ENCODE peak calls at places on chromosomes 1 and 21, in ten cellular contexts. I, J, U, W, B, T, N, A, H and F are unnamed samples.

GRCh38 chr1:223189525-223189902 is 46.5 kb upstream of the TLR5 start:
- DNase-seq in I (no peak), J (no peak), U (peak; percentile 55), W (no peak), B (no peak), T (no peak), N (no peak), A (no peak), H (no peak), F (no peak)

GRCh38 chr1:59355361-59355760 is 58.5 kb downstream of the FGGY start:
- DNase-seq in I (no peak), J (no peak), U (no peak), W (no peak), B (no peak), T (no peak), N (no peak), A (no peak), H (no peak), F (peak; percentile 10)

GRCh38 chr21:41783476-41784150 is 16.8 kb upstream of the RIPK4 start:
- DNase-seq in I (no peak), J (no peak), U (no peak), W (peak; percentile 81), B (no peak), T (peak; percentile 88), N (no peak), A (peak; percentile 72), H (no peak), F (no peak)

GRCh38 chr1:29786791-29787732 is 550.7 kb downstream of the PTPRU start:
- DNase-seq in I (no peak), J (no peak), U (no peak), W (no peak), B (no peak), T (peak; percentile 10), N (no peak), A (no peak), H (no peak), F (no peak)

GRCh38 chr1:163821679-163822078 is 499.9 kb downstream of the NUF2 start:
- DNase-seq in I (no peak), J (no peak), U (no peak), W (no peak), B (no peak), T (no peak), N (no peak), A (no peak), H (no peak), F (no peak)

GRCh38 chr21:42027085-42027803 is 17.1 kb upstream of the ZBTB21 start:
- DNase-seq in I (no peak), J (no peak), U (no peak), W (no peak), B (no peak), T (no peak), N (no peak), A (no peak), H (no peak), F (no peak)

GRCh38 chr1:163985700-163986099 is 573.3 kb upstream of the PBX1 start:
- DNase-seq in I (no peak), J (no peak), U (no peak), W (no peak), B (no peak), T (no peak), N (no peak), A (no peak), H (no peak), F (no peak)

GRCh38 chr1:234879157-234880080 is 249.2 kb downstream of the TOMM20 start:
- DNase-seq in I (no peak), J (no peak), U (no peak), W (no peak), B (peak; percentile 71), T (no peak), N (no peak), A (no peak), H (no peak), F (peak; percentile 79)

GRCh38 chr1:43708006-43708412 is 673 bp downstream of the ST3GAL3 start:
- DNase-seq in I (no peak), J (no peak), U (no peak), W (peak; percentile 47), B (no peak), T (no peak), N (no peak), A (peak; percentile 76), H (no peak), F (no peak)

GRCh38 chr1:83860506-83861221 is 138.3 kb downstream of the TTLL7 start:
- DNase-seq in I (peak; percentile 88), J (no peak), U (peak; percentile 91), W (peak; percentile 65), B (peak; percentile 38), T (peak; percentile 91), N (peak; percentile 2), A (no peak), H (peak; percentile 89), F (peak; percentile 69)

GRCh38 chr1:21680381-21680780 is 11.2 kb upstream of the RAP1GAP start:
- DNase-seq in I (no peak), J (no peak), U (no peak), W (no peak), B (no peak), T (no peak), N (no peak), A (no peak), H (no peak), F (no peak)

GRCh38 chr1:165903672-165904071 is 76.3 kb downstream of the UCK2 start:
- DNase-seq in I (no peak), J (no peak), U (no peak), W (peak; percentile 82), B (no peak), T (peak; percentile 61), N (no peak), A (peak; percentile 19), H (no peak), F (peak; percentile 68)

GRCh38 chr21:46049890-46050650 is 47.8 kb upstream of the COL6A2 start:
- DNase-seq in I (no peak), J (no peak), U (peak; percentile 73), W (no peak), B (no peak), T (no peak), N (no peak), A (no peak), H (peak; percentile 30), F (no peak)

GRCh38 chr21:35249636-35250035 is 200.5 kb upstream of the RUNX1 start:
- DNase-seq in I (no peak), J (no peak), U (no peak), W (no peak), B (no peak), T (no peak), N (no peak), A (no peak), H (no peak), F (no peak)

GRCh38 chr21:43986544-43987451 is 25.3 kb upstream of the TRAPPC10 start:
- DNase-seq in I (no peak), J (no peak), U (peak; percentile 24), W (no peak), B (no peak), T (no peak), N (no peak), A (no peak), H (no peak), F (no peak)

GRCh38 chr1:8790987-8791386 is 26.5 kb downstream of the RERE start:
- DNase-seq in I (no peak), J (no peak), U (no peak), W (no peak), B (no peak), T (no peak), N (no peak), A (no peak), H (no peak), F (no peak)

DNA sequence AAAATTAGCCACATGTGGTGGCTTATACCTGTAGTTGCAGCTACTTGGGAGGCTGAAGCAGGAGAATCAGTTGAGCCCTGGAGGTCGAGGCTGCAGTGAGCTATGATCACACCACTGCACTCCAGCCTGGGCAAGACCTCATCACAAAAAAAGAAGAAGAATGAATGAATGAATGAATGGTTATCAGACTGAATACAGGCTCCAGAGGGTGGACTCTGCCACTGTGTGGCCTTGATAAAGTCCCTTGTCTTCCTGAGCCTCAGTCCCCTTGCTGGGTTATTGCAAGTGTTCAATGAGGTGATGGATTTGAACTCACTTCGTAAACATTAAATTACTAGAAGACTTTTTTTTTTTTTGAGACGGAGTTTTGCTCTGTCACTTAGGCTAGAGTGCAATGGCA is 24.7 kb downstream of the SHISAL2A start:
- DNase-seq in I (no peak), J (no peak), U (no peak), W (no peak), B (no peak), T (no peak), N (no peak), A (no peak), H (no peak), F (no peak)
- H3K9me3 ChIP-seq in I (no peaks in the 10 kb centered on the region), J (no peaks in the 10 kb centered on the region), U (no peaks in the 10 kb centered on the region), W (no peaks in the 10 kb centered on the region), B (no peaks in the 10 kb centered on the region), T (no peaks in the 10 kb centered on the region), N (no peaks in the 10 kb centered on the region), A (no peaks in the 10 kb centered on the region), H (no peaks in the 10 kb centered on the region), F (no peaks in the 10 kb centered on the region)

DNA sequence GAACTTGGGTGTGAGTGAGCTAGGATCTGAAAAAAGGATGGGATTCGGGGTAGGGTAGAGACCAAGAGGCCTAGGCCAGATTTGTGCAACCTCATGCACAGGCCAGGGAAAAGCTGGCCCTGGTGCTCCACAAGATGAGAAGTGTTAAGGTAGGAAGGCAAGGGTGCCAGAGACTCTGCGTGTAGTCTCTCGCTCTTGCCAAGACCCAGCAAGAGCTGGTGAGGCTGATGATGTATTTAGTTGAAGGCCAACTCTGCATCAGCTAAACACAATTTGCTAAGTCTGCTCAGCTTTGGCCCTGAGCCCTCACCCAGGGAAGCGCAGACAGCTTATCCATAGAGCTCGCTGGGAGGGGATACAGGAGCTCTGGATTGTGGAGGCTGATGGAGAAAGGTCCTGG is 26.6 kb upstream of the SOX13 start:
- DNase-seq in I (no peak), J (no peak), U (no peak), W (no peak), B (no peak), T (no peak), N (no peak), A (no peak), H (no peak), F (no peak)
- H3K27ac ChIP-seq in I (no peak overlapping the region), J (no peak overlapping the region), U (no peak overlapping the region), W (no peak overlapping the region), B (no peak overlapping the region), T (no peak overlapping the region), N (no peak overlapping the region), A (no peak overlapping the region), H (no peak overlapping the region), F (no peak overlapping the region)

GRCh38 chr1:160806784-160807183 is 10.8 kb downstream of the LY9 start:
- DNase-seq in I (no peak), J (no peak), U (no peak), W (no peak), B (no peak), T (no peak), N (no peak), A (no peak), H (no peak), F (no peak)
- H3K9me3 ChIP-seq in I (peaks cover 22% of the 10 kb centered on the region), J (peaks cover 8% of the 10 kb centered on the region), U (peaks cover 8% of the 10 kb centered on the region), W (peaks cover 12% of the 10 kb centered on the region), B (no peaks in the 10 kb centered on the region), T (no peaks in the 10 kb centered on the region), N (peaks cover 14% of the 10 kb centered on the region), A (peaks cover 4% of the 10 kb centered on the region), H (peaks cover 6% of the 10 kb centered on the region), F (no peaks in the 10 kb centered on the region)

DNA sequence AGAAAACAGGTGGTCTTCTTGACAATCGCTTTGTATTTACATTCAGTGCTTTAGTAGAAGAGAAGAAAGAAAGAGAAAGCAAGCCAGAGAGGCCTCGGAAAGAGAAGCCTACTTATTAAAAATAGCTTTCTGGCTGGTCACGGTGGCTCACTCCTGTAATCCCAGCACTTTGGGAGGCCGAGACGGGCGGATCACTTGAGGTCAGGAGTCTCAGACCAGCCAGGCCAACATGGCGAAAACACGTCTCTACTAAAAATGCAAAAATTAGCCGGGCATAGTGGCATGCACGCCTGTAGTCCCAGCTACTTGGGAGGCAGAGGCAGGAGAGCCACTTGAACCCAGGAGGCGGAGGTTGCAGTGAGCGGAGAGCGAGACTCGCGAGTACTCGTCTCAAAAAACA is 1.8 kb upstream of the SLC19A2 start:
- DNase-seq in I (no peak), J (no peak), U (no peak), W (no peak), B (no peak), T (no peak), N (no peak), A (peak; percentile 33), H (no peak), F (no peak)
- H3K27ac ChIP-seq in I (peak overlapping the region; percentile 95), J (no peak overlapping the region), U (no peak overlapping the region), W (no peak overlapping the region), B (no peak overlapping the region), T (no peak overlapping the region), N (peak overlapping the region; percentile 99), A (peak overlapping the region; percentile 87), H (no peak overlapping the region), F (peak overlapping the region; percentile 96)